ENCODE peak calls at places on chromosomes 12 and 14, in eight cellular contexts. One of them, this sample, is unnamed.

GRCh38 chr12:530308-530707 is 70.6 kb downstream of the B4GALNT3 start:
- DNase-seq in activated naive CD4-positive, alpha-beta T cell: no peak
- DNase-seq in GM12892: no peak
- DNase-seq in cardiac fibroblast: no peak
- DNase-seq in activated naive CD8-positive, alpha-beta T cell treated with anti-CD3 and anti-CD28 coated beads for 36 hours: no peak
- DNase-seq in activated CD8-positive, alpha-beta memory T cell treated with anti-CD3 and anti-CD28 coated beads for 1 hour: no peak
- DNase-seq in stimulated activated CD8-positive, alpha-beta memory T cell treated with anti-CD3 and anti-CD28 coated beads, Interleukin-15, amount 100 ng/mL, for 1 hour: no peak
- DNase-seq in HT1080: peak
- DNase-seq in this sample: no peak

GRCh38 chr14:67395086-67395875 is 16.7 kb downstream of the PLEK2 start:
- DNase-seq in activated naive CD4-positive, alpha-beta T cell: no peak
- DNase-seq in GM12892: no peak
- DNase-seq in cardiac fibroblast: no peak
- DNase-seq in activated naive CD8-positive, alpha-beta T cell treated with anti-CD3 and anti-CD28 coated beads for 36 hours: no peak
- DNase-seq in activated CD8-positive, alpha-beta memory T cell treated with anti-CD3 and anti-CD28 coated beads for 1 hour: no peak
- DNase-seq in stimulated activated CD8-positive, alpha-beta memory T cell treated with anti-CD3 and anti-CD28 coated beads, Interleukin-15, amount 100 ng/mL, for 1 hour: no peak
- DNase-seq in HT1080: no peak
- DNase-seq in this sample: no peak

GRCh38 chr12:64627781-64628180 is 17.5 kb downstream of the RASSF3 start:
- DNase-seq in activated naive CD4-positive, alpha-beta T cell: no peak
- DNase-seq in GM12892: no peak
- DNase-seq in cardiac fibroblast: peak
- DNase-seq in activated naive CD8-positive, alpha-beta T cell treated with anti-CD3 and anti-CD28 coated beads for 36 hours: no peak
- DNase-seq in activated CD8-positive, alpha-beta memory T cell treated with anti-CD3 and anti-CD28 coated beads for 1 hour: no peak
- DNase-seq in stimulated activated CD8-positive, alpha-beta memory T cell treated with anti-CD3 and anti-CD28 coated beads, Interleukin-15, amount 100 ng/mL, for 1 hour: no peak
- DNase-seq in HT1080: no peak
- DNase-seq in this sample: peak

GRCh38 chr14:106277503-106277902 is 751.1 kb downstream of the TMEM121 start:
- DNase-seq in activated naive CD4-positive, alpha-beta T cell: no peak
- DNase-seq in GM12892: no peak
- DNase-seq in cardiac fibroblast: no peak
- DNase-seq in activated naive CD8-positive, alpha-beta T cell treated with anti-CD3 and anti-CD28 coated beads for 36 hours: peak
- DNase-seq in activated CD8-positive, alpha-beta memory T cell treated with anti-CD3 and anti-CD28 coated beads for 1 hour: peak
- DNase-seq in stimulated activated CD8-positive, alpha-beta memory T cell treated with anti-CD3 and anti-CD28 coated beads, Interleukin-15, amount 100 ng/mL, for 1 hour: no peak
- DNase-seq in HT1080: peak
- DNase-seq in this sample: no peak

GRCh38 chr14:85333313-85333712 is 196.6 kb upstream of the FLRT2 start:
- DNase-seq in activated naive CD4-positive, alpha-beta T cell: no peak
- DNase-seq in GM12892: no peak
- DNase-seq in cardiac fibroblast: peak
- DNase-seq in activated naive CD8-positive, alpha-beta T cell treated with anti-CD3 and anti-CD28 coated beads for 36 hours: no peak
- DNase-seq in activated CD8-positive, alpha-beta memory T cell treated with anti-CD3 and anti-CD28 coated beads for 1 hour: no peak
- DNase-seq in stimulated activated CD8-positive, alpha-beta memory T cell treated with anti-CD3 and anti-CD28 coated beads, Interleukin-15, amount 100 ng/mL, for 1 hour: no peak
- DNase-seq in HT1080: peak
- DNase-seq in this sample: no peak

GRCh38 chr14:95126906-95127530 is 30.3 kb downstream of the DICER1 start:
- DNase-seq in activated naive CD4-positive, alpha-beta T cell: no peak
- DNase-seq in GM12892: no peak
- DNase-seq in cardiac fibroblast: no peak
- DNase-seq in activated naive CD8-positive, alpha-beta T cell treated with anti-CD3 and anti-CD28 coated beads for 36 hours: no peak
- DNase-seq in activated CD8-positive, alpha-beta memory T cell treated with anti-CD3 and anti-CD28 coated beads for 1 hour: no peak
- DNase-seq in stimulated activated CD8-positive, alpha-beta memory T cell treated with anti-CD3 and anti-CD28 coated beads, Interleukin-15, amount 100 ng/mL, for 1 hour: no peak
- DNase-seq in HT1080: no peak
- DNase-seq in this sample: no peak

GRCh38 chr12:54125950-54126695 is 62.7 kb downstream of the SMUG1 start:
- DNase-seq in activated naive CD4-positive, alpha-beta T cell: no peak
- DNase-seq in GM12892: peak
- DNase-seq in cardiac fibroblast: no peak
- DNase-seq in activated naive CD8-positive, alpha-beta T cell treated with anti-CD3 and anti-CD28 coated beads for 36 hours: no peak
- DNase-seq in activated CD8-positive, alpha-beta memory T cell treated with anti-CD3 and anti-CD28 coated beads for 1 hour: no peak
- DNase-seq in stimulated activated CD8-positive, alpha-beta memory T cell treated with anti-CD3 and anti-CD28 coated beads, Interleukin-15, amount 100 ng/mL, for 1 hour: no peak
- DNase-seq in HT1080: no peak
- DNase-seq in this sample: peak

GRCh38 chr14:94036328-94037167 is 10.4 kb downstream of the OTUB2 start:
- DNase-seq in activated naive CD4-positive, alpha-beta T cell: peak
- DNase-seq in GM12892: peak
- DNase-seq in cardiac fibroblast: peak
- DNase-seq in activated naive CD8-positive, alpha-beta T cell treated with anti-CD3 and anti-CD28 coated beads for 36 hours: peak
- DNase-seq in activated CD8-positive, alpha-beta memory T cell treated with anti-CD3 and anti-CD28 coated beads for 1 hour: peak
- DNase-seq in stimulated activated CD8-positive, alpha-beta memory T cell treated with anti-CD3 and anti-CD28 coated beads, Interleukin-15, amount 100 ng/mL, for 1 hour: peak
- DNase-seq in HT1080: peak
- DNase-seq in this sample: peak

GRCh38 chr12:53071591-53072551 is 7.3 kb downstream of the SPRYD3 start:
- DNase-seq in activated naive CD4-positive, alpha-beta T cell: no peak
- DNase-seq in GM12892: no peak
- DNase-seq in cardiac fibroblast: peak
- DNase-seq in activated naive CD8-positive, alpha-beta T cell treated with anti-CD3 and anti-CD28 coated beads for 36 hours: no peak
- DNase-seq in activated CD8-positive, alpha-beta memory T cell treated with anti-CD3 and anti-CD28 coated beads for 1 hour: no peak
- DNase-seq in stimulated activated CD8-positive, alpha-beta memory T cell treated with anti-CD3 and anti-CD28 coated beads, Interleukin-15, amount 100 ng/mL, for 1 hour: no peak
- DNase-seq in HT1080: no peak
- DNase-seq in this sample: no peak

GRCh38 chr12:124915249-124916236 is 1.1 kb upstream of the UBC start:
- DNase-seq in activated naive CD4-positive, alpha-beta T cell: no peak
- DNase-seq in GM12892: no peak
- DNase-seq in cardiac fibroblast: peak
- DNase-seq in activated naive CD8-positive, alpha-beta T cell treated with anti-CD3 and anti-CD28 coated beads for 36 hours: no peak
- DNase-seq in activated CD8-positive, alpha-beta memory T cell treated with anti-CD3 and anti-CD28 coated beads for 1 hour: no peak
- DNase-seq in stimulated activated CD8-positive, alpha-beta memory T cell treated with anti-CD3 and anti-CD28 coated beads, Interleukin-15, amount 100 ng/mL, for 1 hour: no peak
- DNase-seq in HT1080: peak
- DNase-seq in this sample: no peak

GRCh38 chr14:84152452-84152851 is 1377.5 kb upstream of the FLRT2 start:
- DNase-seq in activated naive CD4-positive, alpha-beta T cell: no peak
- DNase-seq in GM12892: no peak
- DNase-seq in cardiac fibroblast: no peak
- DNase-seq in activated naive CD8-positive, alpha-beta T cell treated with anti-CD3 and anti-CD28 coated beads for 36 hours: no peak
- DNase-seq in activated CD8-positive, alpha-beta memory T cell treated with anti-CD3 and anti-CD28 coated beads for 1 hour: no peak
- DNase-seq in stimulated activated CD8-positive, alpha-beta memory T cell treated with anti-CD3 and anti-CD28 coated beads, Interleukin-15, amount 100 ng/mL, for 1 hour: no peak
- DNase-seq in HT1080: no peak
- DNase-seq in this sample: no peak

GRCh38 chr12:45518516-45519235 is 210.8 kb upstream of the ARID2 start:
- DNase-seq in activated naive CD4-positive, alpha-beta T cell: no peak
- DNase-seq in GM12892: no peak
- DNase-seq in cardiac fibroblast: no peak
- DNase-seq in activated naive CD8-positive, alpha-beta T cell treated with anti-CD3 and anti-CD28 coated beads for 36 hours: peak
- DNase-seq in activated CD8-positive, alpha-beta memory T cell treated with anti-CD3 and anti-CD28 coated beads for 1 hour: peak
- DNase-seq in stimulated activated CD8-positive, alpha-beta memory T cell treated with anti-CD3 and anti-CD28 coated beads, Interleukin-15, amount 100 ng/mL, for 1 hour: peak
- DNase-seq in HT1080: no peak
- DNase-seq in this sample: no peak

GRCh38 chr14:53924754-53925153 is 31.9 kb downstream of the BMP4 start:
- DNase-seq in activated naive CD4-positive, alpha-beta T cell: no peak
- DNase-seq in GM12892: no peak
- DNase-seq in cardiac fibroblast: peak
- DNase-seq in activated naive CD8-positive, alpha-beta T cell treated with anti-CD3 and anti-CD28 coated beads for 36 hours: no peak
- DNase-seq in activated CD8-positive, alpha-beta memory T cell treated with anti-CD3 and anti-CD28 coated beads for 1 hour: no peak
- DNase-seq in stimulated activated CD8-positive, alpha-beta memory T cell treated with anti-CD3 and anti-CD28 coated beads, Interleukin-15, amount 100 ng/mL, for 1 hour: no peak
- DNase-seq in HT1080: peak
- DNase-seq in this sample: peak

GRCh38 chr12:46490635-46491034 is 118.1 kb upstream of the SLC38A2 start:
- DNase-seq in activated naive CD4-positive, alpha-beta T cell: no peak
- DNase-seq in GM12892: no peak
- DNase-seq in cardiac fibroblast: peak
- DNase-seq in activated naive CD8-positive, alpha-beta T cell treated with anti-CD3 and anti-CD28 coated beads for 36 hours: no peak
- DNase-seq in activated CD8-positive, alpha-beta memory T cell treated with anti-CD3 and anti-CD28 coated beads for 1 hour: no peak
- DNase-seq in stimulated activated CD8-positive, alpha-beta memory T cell treated with anti-CD3 and anti-CD28 coated beads, Interleukin-15, amount 100 ng/mL, for 1 hour: no peak
- DNase-seq in HT1080: no peak
- DNase-seq in this sample: no peak

GRCh38 chr12:119613319-119613936 is 19.9 kb downstream of the TMEM233 start:
- DNase-seq in activated naive CD4-positive, alpha-beta T cell: no peak
- DNase-seq in GM12892: no peak
- DNase-seq in cardiac fibroblast: no peak
- DNase-seq in activated naive CD8-positive, alpha-beta T cell treated with anti-CD3 and anti-CD28 coated beads for 36 hours: no peak
- DNase-seq in activated CD8-positive, alpha-beta memory T cell treated with anti-CD3 and anti-CD28 coated beads for 1 hour: no peak
- DNase-seq in stimulated activated CD8-positive, alpha-beta memory T cell treated with anti-CD3 and anti-CD28 coated beads, Interleukin-15, amount 100 ng/mL, for 1 hour: no peak
- DNase-seq in HT1080: peak
- DNase-seq in this sample: no peak

GRCh38 chr14:22314183-22314820 is 274.7 kb downstream of the DAD1 start:
- DNase-seq in activated naive CD4-positive, alpha-beta T cell: no peak
- DNase-seq in GM12892: peak
- DNase-seq in cardiac fibroblast: peak
- DNase-seq in activated naive CD8-positive, alpha-beta T cell treated with anti-CD3 and anti-CD28 coated beads for 36 hours: no peak
- DNase-seq in activated CD8-positive, alpha-beta memory T cell treated with anti-CD3 and anti-CD28 coated beads for 1 hour: no peak
- DNase-seq in stimulated activated CD8-positive, alpha-beta memory T cell treated with anti-CD3 and anti-CD28 coated beads, Interleukin-15, amount 100 ng/mL, for 1 hour: no peak
- DNase-seq in HT1080: peak
- DNase-seq in this sample: no peak

GRCh38 chr14:73712540-73713141 is 1.5 kb downstream of the PNMA1 start:
- DNase-seq in activated naive CD4-positive, alpha-beta T cell: no peak
- DNase-seq in GM12892: no peak
- DNase-seq in cardiac fibroblast: no peak
- DNase-seq in activated naive CD8-positive, alpha-beta T cell treated with anti-CD3 and anti-CD28 coated beads for 36 hours: peak
- DNase-seq in activated CD8-positive, alpha-beta memory T cell treated with anti-CD3 and anti-CD28 coated beads for 1 hour: no peak
- DNase-seq in stimulated activated CD8-positive, alpha-beta memory T cell treated with anti-CD3 and anti-CD28 coated beads, Interleukin-15, amount 100 ng/mL, for 1 hour: no peak
- DNase-seq in HT1080: no peak
- DNase-seq in this sample: no peak

GRCh38 chr12:109310247-109311125 is 1.4 kb upstream of the FOXN4 start:
- DNase-seq in activated naive CD4-positive, alpha-beta T cell: no peak
- DNase-seq in GM12892: no peak
- DNase-seq in cardiac fibroblast: no peak
- DNase-seq in activated naive CD8-positive, alpha-beta T cell treated with anti-CD3 and anti-CD28 coated beads for 36 hours: peak
- DNase-seq in activated CD8-positive, alpha-beta memory T cell treated with anti-CD3 and anti-CD28 coated beads for 1 hour: no peak
- DNase-seq in stimulated activated CD8-positive, alpha-beta memory T cell treated with anti-CD3 and anti-CD28 coated beads, Interleukin-15, amount 100 ng/mL, for 1 hour: no peak
- DNase-seq in HT1080: no peak
- DNase-seq in this sample: no peak

GRCh38 chr12:15705606-15706005 is 83.6 kb downstream of the EPS8 start:
- DNase-seq in activated naive CD4-positive, alpha-beta T cell: no peak
- DNase-seq in GM12892: no peak
- DNase-seq in cardiac fibroblast: no peak
- DNase-seq in activated naive CD8-positive, alpha-beta T cell treated with anti-CD3 and anti-CD28 coated beads for 36 hours: no peak
- DNase-seq in activated CD8-positive, alpha-beta memory T cell treated with anti-CD3 and anti-CD28 coated beads for 1 hour: no peak
- DNase-seq in stimulated activated CD8-positive, alpha-beta memory T cell treated with anti-CD3 and anti-CD28 coated beads, Interleukin-15, amount 100 ng/mL, for 1 hour: no peak
- DNase-seq in HT1080: no peak
- DNase-seq in this sample: no peak

GRCh38 chr14:75044760-75045159 is 6.5 kb downstream of the MLH3 start:
- DNase-seq in activated naive CD4-positive, alpha-beta T cell: no peak
- DNase-seq in GM12892: no peak
- DNase-seq in cardiac fibroblast: no peak
- DNase-seq in activated naive CD8-positive, alpha-beta T cell treated with anti-CD3 and anti-CD28 coated beads for 36 hours: no peak
- DNase-seq in activated CD8-positive, alpha-beta memory T cell treated with anti-CD3 and anti-CD28 coated beads for 1 hour: no peak
- DNase-seq in stimulated activated CD8-positive, alpha-beta memory T cell treated with anti-CD3 and anti-CD28 coated beads, Interleukin-15, amount 100 ng/mL, for 1 hour: no peak
- DNase-seq in HT1080: no peak
- DNase-seq in this sample: no peak

GRCh38 chr14:72855913-72856312 is 38.0 kb downstream of the DPF3 start:
- DNase-seq in activated naive CD4-positive, alpha-beta T cell: no peak
- DNase-seq in GM12892: no peak
- DNase-seq in cardiac fibroblast: peak
- DNase-seq in activated naive CD8-positive, alpha-beta T cell treated with anti-CD3 and anti-CD28 coated beads for 36 hours: no peak
- DNase-seq in activated CD8-positive, alpha-beta memory T cell treated with anti-CD3 and anti-CD28 coated beads for 1 hour: no peak
- DNase-seq in stimulated activated CD8-positive, alpha-beta memory T cell treated with anti-CD3 and anti-CD28 coated beads, Interleukin-15, amount 100 ng/mL, for 1 hour: no peak
- DNase-seq in HT1080: peak
- DNase-seq in this sample: no peak

GRCh38 chr12:93668919-93669418 is 8.2 kb upstream of the CRADD start:
- DNase-seq in activated naive CD4-positive, alpha-beta T cell: no peak
- DNase-seq in GM12892: no peak
- DNase-seq in cardiac fibroblast: no peak
- DNase-seq in activated naive CD8-positive, alpha-beta T cell treated with anti-CD3 and anti-CD28 coated beads for 36 hours: no peak
- DNase-seq in activated CD8-positive, alpha-beta memory T cell treated with anti-CD3 and anti-CD28 coated beads for 1 hour: no peak
- DNase-seq in stimulated activated CD8-positive, alpha-beta memory T cell treated with anti-CD3 and anti-CD28 coated beads, Interleukin-15, amount 100 ng/mL, for 1 hour: no peak
- DNase-seq in HT1080: no peak
- DNase-seq in this sample: no peak

GRCh38 chr14:96710060-96710636 is 87.0 kb upstream of the VRK1 start:
- DNase-seq in activated naive CD4-positive, alpha-beta T cell: no peak
- DNase-seq in GM12892: no peak
- DNase-seq in cardiac fibroblast: no peak
- DNase-seq in activated naive CD8-positive, alpha-beta T cell treated with anti-CD3 and anti-CD28 coated beads for 36 hours: no peak
- DNase-seq in activated CD8-positive, alpha-beta memory T cell treated with anti-CD3 and anti-CD28 coated beads for 1 hour: no peak
- DNase-seq in stimulated activated CD8-positive, alpha-beta memory T cell treated with anti-CD3 and anti-CD28 coated beads, Interleukin-15, amount 100 ng/mL, for 1 hour: no peak
- DNase-seq in HT1080: no peak
- DNase-seq in this sample: no peak

GRCh38 chr12:58465418-58465817 is 454.9 kb downstream of the LRIG3 start:
- DNase-seq in activated naive CD4-positive, alpha-beta T cell: no peak
- DNase-seq in GM12892: no peak
- DNase-seq in cardiac fibroblast: peak
- DNase-seq in activated naive CD8-positive, alpha-beta T cell treated with anti-CD3 and anti-CD28 coated beads for 36 hours: no peak
- DNase-seq in activated CD8-positive, alpha-beta memory T cell treated with anti-CD3 and anti-CD28 coated beads for 1 hour: no peak
- DNase-seq in stimulated activated CD8-positive, alpha-beta memory T cell treated with anti-CD3 and anti-CD28 coated beads, Interleukin-15, amount 100 ng/mL, for 1 hour: no peak
- DNase-seq in HT1080: no peak
- DNase-seq in this sample: no peak

GRCh38 chr12:25994252-25994651 is 35.8 kb downstream of the RASSF8 start:
- DNase-seq in activated naive CD4-positive, alpha-beta T cell: no peak
- DNase-seq in GM12892: no peak
- DNase-seq in cardiac fibroblast: peak
- DNase-seq in activated naive CD8-positive, alpha-beta T cell treated with anti-CD3 and anti-CD28 coated beads for 36 hours: no peak
- DNase-seq in activated CD8-positive, alpha-beta memory T cell treated with anti-CD3 and anti-CD28 coated beads for 1 hour: no peak
- DNase-seq in stimulated activated CD8-positive, alpha-beta memory T cell treated with anti-CD3 and anti-CD28 coated beads, Interleukin-15, amount 100 ng/mL, for 1 hour: no peak
- DNase-seq in HT1080: peak
- DNase-seq in this sample: peak

GRCh38 chr12:26271889-26272492 is 76.6 kb downstream of the SSPN start:
- DNase-seq in activated naive CD4-positive, alpha-beta T cell: no peak
- DNase-seq in GM12892: no peak
- DNase-seq in cardiac fibroblast: peak
- DNase-seq in activated naive CD8-positive, alpha-beta T cell treated with anti-CD3 and anti-CD28 coated beads for 36 hours: peak
- DNase-seq in activated CD8-positive, alpha-beta memory T cell treated with anti-CD3 and anti-CD28 coated beads for 1 hour: no peak
- DNase-seq in stimulated activated CD8-positive, alpha-beta memory T cell treated with anti-CD3 and anti-CD28 coated beads, Interleukin-15, amount 100 ng/mL, for 1 hour: no peak
- DNase-seq in HT1080: peak
- DNase-seq in this sample: peak

This sample was measured in HS-5.